ENCODE peak calls at places on chromosomes 6 and 20, in seven cellular contexts. U is HCT116, H is K562, F is HepG2, P is SK-N-SH, Q is H1, A is GM12878. I is an unnamed sample.

GRCh38 chr6:108651781-108652227 is 91.1 kb downstream of the FOXO3 start:
- DNase-seq in F (no peak), P (no peak), H (no peak), U (no peak), A (no peak), Q (no peak), I (no peak)

GRCh38 chr6:157893238-157893637 is 70.2 kb downstream of the SNX9 start:
- DNase-seq in A (no peak), H (no peak), P (no peak), U (no peak), Q (no peak), F (no peak), I (no peak)

GRCh38 chr6:111057074-111057752 is 30.1 kb upstream of the SLC16A10 start:
- DNase-seq in A (no peak), U (peak; percentile 50), Q (no peak), H (peak; percentile 50), F (peak; percentile 32), P (peak; percentile 48), I (no peak)

GRCh38 chr6:39934060-39934757 is at the start of gene MOCS1:
- DNase-seq in Q (peak; percentile 85), H (peak; percentile 94), P (peak; percentile 93), A (no peak), F (peak; percentile 70), U (peak; percentile 32), I (peak; percentile 47)

GRCh38 chr6:163432300-163432699 is 17.8 kb downstream of the QKI start:
- DNase-seq in P (no peak), U (no peak), H (no peak), F (no peak), A (no peak), Q (no peak), I (no peak)

GRCh38 chr6:4346659-4347333 is 211.4 kb upstream of the ECI2 start:
- DNase-seq in U (no peak), F (no peak), A (no peak), P (no peak), H (no peak), Q (no peak), I (no peak)

GRCh38 chr6:16243664-16244063 is 5.3 kb downstream of the GMPR start:
- DNase-seq in U (no peak), A (no peak), Q (no peak), F (no peak), H (no peak), P (no peak), I (no peak)

GRCh38 chr6:110873981-110874879 is at the start of gene AMD1:
- DNase-seq in H (peak; percentile 90), Q (peak; percentile 93), A (peak; percentile 85), P (peak; percentile 97), F (peak; percentile 95), U (peak; percentile 92), I (peak; percentile 87)

GRCh38 chr6:132414332-132414731 is 13.1 kb upstream of the MOXD1 start:
- DNase-seq in F (no peak), H (no peak), P (no peak), Q (no peak), A (no peak), U (no peak), I (no peak)

GRCh38 chr6:116513224-116513875 is 1.9 kb downstream of the CALHM5 start:
- DNase-seq in F (no peak), Q (no peak), A (no peak), H (no peak), P (no peak), U (no peak), I (no peak)

GRCh38 chr6:50381106-50381415 is 331.3 kb upstream of the DEFB112 start:
- DNase-seq in U (no peak), A (no peak), Q (peak; percentile 70), H (no peak), P (peak; percentile 10), F (no peak), I (peak; percentile 1)

GRCh38 chr6:579339-579738 is 77.6 kb downstream of the HUS1B start:
- DNase-seq in Q (no peak), H (no peak), F (peak; percentile 25), U (no peak), P (peak; percentile 69), A (no peak), I (no peak)

GRCh38 chr6:161569071-161569470 is 295.2 kb upstream of the AGPAT4 start:
- DNase-seq in A (no peak), F (no peak), U (no peak), P (no peak), Q (no peak), H (no peak), I (no peak)

GRCh38 chr6:33772114-33772830 is 16.7 kb downstream of the LEMD2 start:
- DNase-seq in A (no peak), P (no peak), F (no peak), Q (no peak), H (no peak), U (no peak), I (no peak)

GRCh38 chr6:14053776-14054175 is 63.8 kb upstream of the CD83 start:
- DNase-seq in Q (no peak), A (no peak), P (no peak), F (no peak), U (no peak), H (no peak), I (no peak)

GRCh38 chr20:29079769-29080690 is 2177.4 kb upstream of the DEFB115 start:
- DNase-seq in H (peak; percentile 64), F (peak; percentile 84), A (no peak), P (peak; percentile 87), Q (no peak), U (no peak), I (peak; percentile 77)

GRCh38 chr20:32460683-32461320 is 102.7 kb downstream of the ASXL1 start:
- DNase-seq in F (no peak), P (no peak), U (no peak), A (no peak), H (no peak), Q (no peak), I (no peak)

GRCh38 chr6:145372671-145373123 is 362.6 kb downstream of the EPM2A start:
- DNase-seq in F (peak; percentile 12), P (no peak), U (no peak), A (peak; percentile 52), H (no peak), Q (no peak), I (no peak)
- TF ChIP-seq YY1 in F (no peak), P (no peak), U (no peak), A (no peak), H (no peak), Q (no peak), I (no peak)

GRCh38 chr20:51542033-51542893 is at the start of gene NFATC2:
- DNase-seq in A (no peak), Q (peak; percentile 77), U (no peak), P (peak; percentile 90), H (peak; percentile 98), F (peak; percentile 65), I (no peak)
- H3K4me3 ChIP-seq in A (peak within 1 kb of the TSS; percentile 88), Q (peak within 1 kb of the TSS; percentile 67), U (peak within 1 kb of the TSS; percentile 44), P (peak within 1 kb of the TSS; percentile 37), H (peak within 1 kb of the TSS; percentile 72), F (peak within 1 kb of the TSS; percentile 90), I (peak within 1 kb of the TSS; percentile 22)

GRCh38 chr6:37875561-37876309 is 56.2 kb downstream of the ZFAND3 start:
- DNase-seq in A (no peak), U (no peak), P (no peak), H (no peak), Q (no peak), F (no peak), I (no peak)

GRCh38 chr6:37878150-37878710 is 58.7 kb downstream of the ZFAND3 start:
- DNase-seq in H (no peak), Q (no peak), P (no peak), U (no peak), A (no peak), F (no peak), I (no peak)

GRCh38 chr6:37874726-37875125 is 55.2 kb downstream of the ZFAND3 start:
- DNase-seq in U (no peak), A (no peak), H (no peak), Q (no peak), P (no peak), F (no peak), I (no peak)

GRCh38 chr6:37876843-37877242 is 57.3 kb downstream of the ZFAND3 start:
- DNase-seq in F (no peak), P (no peak), A (no peak), U (no peak), Q (no peak), H (no peak), I (no peak)

GRCh38 chr6:37877373-37878149 is 58.0 kb downstream of the ZFAND3 start:
- DNase-seq in P (no peak), H (no peak), F (no peak), U (no peak), Q (no peak), A (no peak), I (no peak)
- TF ChIP-seq YY1 in P (no peak), H (no peak), F (no peak), U (no peak), Q (no peak), A (no peak), I (no peak)

GRCh38 chr20:53713328-53714056 is 119.9 kb upstream of the ZNF217 start:
- DNase-seq in A (no peak), F (no peak), Q (peak; percentile 63), P (no peak), U (no peak), H (no peak), I (no peak)
- H3K4me3 ChIP-seq in A (no peak overlapping the region), F (no peak overlapping the region), Q (no peak overlapping the region), P (no peak overlapping the region), U (no peak overlapping the region), H (no peak overlapping the region), I (no peak overlapping the region)

DNA sequence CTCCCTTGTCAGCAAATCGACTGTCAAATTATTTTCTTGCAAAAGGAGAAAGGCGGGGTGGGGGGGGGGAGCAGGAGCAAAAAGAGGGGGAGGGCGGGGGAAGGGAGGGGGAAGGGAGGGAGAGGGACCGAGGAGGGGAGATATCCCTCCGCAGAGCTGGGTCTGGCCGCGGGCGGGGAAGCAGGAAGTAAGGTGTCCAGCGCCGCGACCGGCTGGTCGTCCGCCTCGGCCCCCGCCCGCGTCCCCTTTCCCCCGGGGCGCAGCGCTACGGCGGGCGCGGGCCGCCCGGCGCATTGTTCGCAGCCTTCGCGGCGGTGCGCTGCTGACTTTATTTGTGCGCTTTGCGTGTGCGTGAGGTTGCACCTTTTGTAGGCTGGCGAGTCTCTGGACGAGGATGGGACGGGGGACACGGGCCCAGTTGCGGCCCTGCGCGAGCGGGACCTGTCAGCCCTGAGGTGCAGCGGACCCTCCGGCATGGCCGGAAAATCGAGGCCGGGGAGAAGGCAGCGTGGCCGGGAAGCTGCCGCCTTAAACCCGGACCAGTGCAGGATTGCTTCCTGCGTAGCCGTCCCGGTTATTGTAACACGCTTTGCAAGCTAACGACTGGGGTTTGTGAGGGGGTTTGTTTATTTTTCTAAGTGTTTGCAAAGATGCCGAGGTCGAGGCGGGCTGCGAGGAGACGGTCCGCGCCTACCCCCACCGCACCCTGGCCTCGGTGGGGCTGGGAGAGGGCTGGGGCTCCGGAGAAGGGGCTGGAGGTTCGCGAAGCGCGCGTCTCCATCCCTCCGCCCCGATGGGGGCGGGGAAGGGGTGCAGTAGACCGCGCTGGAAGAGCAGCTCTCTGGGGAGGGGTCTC is 673 bp upstream of the TRERF1 start:
- DNase-seq in U (peak; percentile 60), P (peak; percentile 88), H (peak; percentile 70), F (no peak), Q (peak; percentile 85), A (no peak), I (no peak)
- TF ChIP-seq YY1 in U (no peak), P (no peak), H (no peak), F (no peak), Q (no peak), A (no peak), I (no peak)